ENCODE peak calls at places on chromosomes 4 and X, in nine cellular contexts. X, M, O, U, N, H, B, P and I are unnamed samples.
A peak's percentile ranks its signal among the peaks of the same experiment; 100 is the strongest.

GRCh38 chr4:53932784-53933183 is 131.6 kb downstream of the CHIC2 start:
- DNase-seq in M (no peak), B (peak; percentile 99), H (peak; percentile 96), N (no peak), X (peak; percentile 98), O (no peak), U (no peak), P (no peak), I (no peak)

GRCh38 chrX:148492057-148492456 is 8.4 kb upstream of the AFF2 start:
- DNase-seq in P (no peak), N (no peak), H (no peak), U (no peak), O (no peak), X (no peak), B (no peak), M (no peak), I (no peak)

GRCh38 chr4:7365472-7366179 is 69.1 kb downstream of the PSAPL1 start:
- DNase-seq in H (no peak), M (no peak), N (no peak), O (peak; percentile 21), B (no peak), P (no peak), X (no peak), U (no peak), I (no peak)

GRCh38 chr4:48017108-48017527 is 546 bp downstream of the NIPAL1 start:
- DNase-seq in H (peak; percentile 72), M (peak; percentile 37), N (peak; percentile 32), U (peak; percentile 64), O (peak; percentile 4), X (peak; percentile 77), P (no peak), B (no peak), I (peak; percentile 21)

GRCh38 chr4:92305148-92305877 is 1.5 kb downstream of the GRID2 start:
- DNase-seq in M (no peak), H (peak; percentile 3), O (no peak), U (peak; percentile 95), N (no peak), X (peak; percentile 62), P (no peak), B (no peak), I (peak; percentile 82)

GRCh38 chrX:112947981-112948380 is 107.3 kb upstream of the AMOT start:
- DNase-seq in U (no peak), H (no peak), N (no peak), M (no peak), B (no peak), X (no peak), P (no peak), O (no peak), I (no peak)

GRCh38 chr4:9608300-9608699 is 164.1 kb downstream of the DEFB131A start:
- DNase-seq in M (no peak), X (no peak), B (no peak), P (no peak), N (no peak), U (no peak), O (no peak), H (no peak), I (no peak)

GRCh38 chrX:153845842-153846241 is 15.5 kb upstream of the PDZD4 start:
- DNase-seq in P (no peak), B (no peak), H (peak; percentile 6), O (no peak), U (no peak), X (peak; percentile 3), M (no peak), N (no peak), I (no peak)

GRCh38 chr4:88792821-88793220 is 95.2 kb upstream of the NAP1L5 start:
- DNase-seq in U (no peak), N (no peak), O (no peak), P (no peak), H (peak; percentile 45), M (no peak), B (no peak), X (no peak), I (no peak)